ENCODE peak calls at places on chromosomes 13 and 19, in eight cellular contexts. One of them, this sample, is unnamed.

GRCh38 chr13:109945206-109945960 is 159.0 kb upstream of the IRS2 start:
- DNase-seq in cardiac fibroblast: peak
- DNase-seq in activated CD8-positive, alpha-beta T cell treated with anti-CD3 and anti-CD28 coated beads for 36 hours: no peak
- DNase-seq in Ammon's horn: no peak
- DNase-seq in stimulated activated CD4-positive, alpha-beta T cell treated with anti-CD3 and anti-CD28 coated beads, Interleukin-15, amount 100 ng/mL, for 1 hour: no peak
- DNase-seq in brain microvascular endothelial cell: peak
- DNase-seq in stimulated activated naive CD4-positive, alpha-beta T cell: no peak
- DNase-seq in right atrium auricular region: no peak
- DNase-seq in this sample: peak

GRCh38 chr13:50123862-50124535 is 108.8 kb downstream of the KCNRG start:
- DNase-seq in right atrium auricular region: peak
- DNase-seq in Ammon's horn: peak
- DNase-seq in brain microvascular endothelial cell: peak
- DNase-seq in cardiac fibroblast: peak
- DNase-seq in stimulated activated CD4-positive, alpha-beta T cell treated with anti-CD3 and anti-CD28 coated beads, Interleukin-15, amount 100 ng/mL, for 1 hour: peak
- DNase-seq in activated CD8-positive, alpha-beta T cell treated with anti-CD3 and anti-CD28 coated beads for 36 hours: peak
- DNase-seq in stimulated activated naive CD4-positive, alpha-beta T cell: peak
- DNase-seq in this sample: peak

GRCh38 chr19:10769533-10770491 is 51.9 kb downstream of the DNM2 start:
- DNase-seq in Ammon's horn: peak
- DNase-seq in stimulated activated naive CD4-positive, alpha-beta T cell: peak
- DNase-seq in brain microvascular endothelial cell: no peak
- DNase-seq in activated CD8-positive, alpha-beta T cell treated with anti-CD3 and anti-CD28 coated beads for 36 hours: peak
- DNase-seq in stimulated activated CD4-positive, alpha-beta T cell treated with anti-CD3 and anti-CD28 coated beads, Interleukin-15, amount 100 ng/mL, for 1 hour: no peak
- DNase-seq in cardiac fibroblast: peak
- DNase-seq in right atrium auricular region: peak
- DNase-seq in this sample: no peak

GRCh38 chr13:20969182-20969581 is 66.6 kb upstream of the XPO4 start:
- DNase-seq in stimulated activated CD4-positive, alpha-beta T cell treated with anti-CD3 and anti-CD28 coated beads, Interleukin-15, amount 100 ng/mL, for 1 hour: no peak
- DNase-seq in cardiac fibroblast: no peak
- DNase-seq in stimulated activated naive CD4-positive, alpha-beta T cell: no peak
- DNase-seq in right atrium auricular region: no peak
- DNase-seq in activated CD8-positive, alpha-beta T cell treated with anti-CD3 and anti-CD28 coated beads for 36 hours: no peak
- DNase-seq in brain microvascular endothelial cell: peak
- DNase-seq in Ammon's horn: no peak
- DNase-seq in this sample: peak

GRCh38 chr13:113469582-113469981 is 16.3 kb upstream of the ADPRHL1 start:
- DNase-seq in activated CD8-positive, alpha-beta T cell treated with anti-CD3 and anti-CD28 coated beads for 36 hours: no peak
- DNase-seq in cardiac fibroblast: no peak
- DNase-seq in Ammon's horn: no peak
- DNase-seq in stimulated activated naive CD4-positive, alpha-beta T cell: no peak
- DNase-seq in brain microvascular endothelial cell: no peak
- DNase-seq in right atrium auricular region: no peak
- DNase-seq in stimulated activated CD4-positive, alpha-beta T cell treated with anti-CD3 and anti-CD28 coated beads, Interleukin-15, amount 100 ng/mL, for 1 hour: no peak
- DNase-seq in this sample: no peak

GRCh38 chr13:32211788-32212187 is 103.4 kb downstream of the ZAR1L start:
- DNase-seq in activated CD8-positive, alpha-beta T cell treated with anti-CD3 and anti-CD28 coated beads for 36 hours: no peak
- DNase-seq in right atrium auricular region: no peak
- DNase-seq in stimulated activated CD4-positive, alpha-beta T cell treated with anti-CD3 and anti-CD28 coated beads, Interleukin-15, amount 100 ng/mL, for 1 hour: no peak
- DNase-seq in Ammon's horn: no peak
- DNase-seq in brain microvascular endothelial cell: peak
- DNase-seq in stimulated activated naive CD4-positive, alpha-beta T cell: no peak
- DNase-seq in cardiac fibroblast: peak
- DNase-seq in this sample: no peak

GRCh38 chr13:51818771-51819511 is 15.0 kb upstream of the DHRS12 start:
- DNase-seq in stimulated activated naive CD4-positive, alpha-beta T cell: peak
- DNase-seq in activated CD8-positive, alpha-beta T cell treated with anti-CD3 and anti-CD28 coated beads for 36 hours: peak
- DNase-seq in Ammon's horn: peak
- DNase-seq in right atrium auricular region: no peak
- DNase-seq in brain microvascular endothelial cell: no peak
- DNase-seq in stimulated activated CD4-positive, alpha-beta T cell treated with anti-CD3 and anti-CD28 coated beads, Interleukin-15, amount 100 ng/mL, for 1 hour: peak
- DNase-seq in cardiac fibroblast: peak
- DNase-seq in this sample: no peak

GRCh38 chr13:30165071-30165470 is 142.3 kb downstream of the KATNAL1 start:
- DNase-seq in cardiac fibroblast: no peak
- DNase-seq in brain microvascular endothelial cell: no peak
- DNase-seq in right atrium auricular region: no peak
- DNase-seq in stimulated activated CD4-positive, alpha-beta T cell treated with anti-CD3 and anti-CD28 coated beads, Interleukin-15, amount 100 ng/mL, for 1 hour: no peak
- DNase-seq in activated CD8-positive, alpha-beta T cell treated with anti-CD3 and anti-CD28 coated beads for 36 hours: no peak
- DNase-seq in Ammon's horn: no peak
- DNase-seq in stimulated activated naive CD4-positive, alpha-beta T cell: no peak
- DNase-seq in this sample: no peak

GRCh38 chr19:11729586-11729985 is 9.2 kb downstream of the ZNF823 start:
- DNase-seq in cardiac fibroblast: no peak
- DNase-seq in Ammon's horn: no peak
- DNase-seq in brain microvascular endothelial cell: no peak
- DNase-seq in right atrium auricular region: no peak
- DNase-seq in stimulated activated CD4-positive, alpha-beta T cell treated with anti-CD3 and anti-CD28 coated beads, Interleukin-15, amount 100 ng/mL, for 1 hour: no peak
- DNase-seq in activated CD8-positive, alpha-beta T cell treated with anti-CD3 and anti-CD28 coated beads for 36 hours: no peak
- DNase-seq in stimulated activated naive CD4-positive, alpha-beta T cell: no peak
- DNase-seq in this sample: no peak

GRCh38 chr13:30159446-30159839 is 147.9 kb downstream of the KATNAL1 start:
- DNase-seq in brain microvascular endothelial cell: peak
- DNase-seq in cardiac fibroblast: peak
- DNase-seq in Ammon's horn: no peak
- DNase-seq in stimulated activated naive CD4-positive, alpha-beta T cell: no peak
- DNase-seq in stimulated activated CD4-positive, alpha-beta T cell treated with anti-CD3 and anti-CD28 coated beads, Interleukin-15, amount 100 ng/mL, for 1 hour: no peak
- DNase-seq in activated CD8-positive, alpha-beta T cell treated with anti-CD3 and anti-CD28 coated beads for 36 hours: peak
- DNase-seq in right atrium auricular region: no peak
- DNase-seq in this sample: peak

GRCh38 chr19:16661480-16662034 is 618 bp downstream of the TMEM38A start:
- DNase-seq in right atrium auricular region: peak
- DNase-seq in stimulated activated naive CD4-positive, alpha-beta T cell: peak
- DNase-seq in cardiac fibroblast: no peak
- DNase-seq in brain microvascular endothelial cell: no peak
- DNase-seq in Ammon's horn: peak
- DNase-seq in activated CD8-positive, alpha-beta T cell treated with anti-CD3 and anti-CD28 coated beads for 36 hours: peak
- DNase-seq in stimulated activated CD4-positive, alpha-beta T cell treated with anti-CD3 and anti-CD28 coated beads, Interleukin-15, amount 100 ng/mL, for 1 hour: no peak
- DNase-seq in this sample: no peak

GRCh38 chr13:28423010-28423409 is 71.9 kb downstream of the FLT1 start:
- DNase-seq in right atrium auricular region: no peak
- DNase-seq in activated CD8-positive, alpha-beta T cell treated with anti-CD3 and anti-CD28 coated beads for 36 hours: peak
- DNase-seq in cardiac fibroblast: no peak
- DNase-seq in Ammon's horn: peak
- DNase-seq in stimulated activated naive CD4-positive, alpha-beta T cell: no peak
- DNase-seq in brain microvascular endothelial cell: no peak
- DNase-seq in stimulated activated CD4-positive, alpha-beta T cell treated with anti-CD3 and anti-CD28 coated beads, Interleukin-15, amount 100 ng/mL, for 1 hour: no peak
- DNase-seq in this sample: no peak

GRCh38 chr19:18059297-18059696 is 27.4 kb downstream of the IL12RB1 start:
- DNase-seq in Ammon's horn: no peak
- DNase-seq in cardiac fibroblast: no peak
- DNase-seq in activated CD8-positive, alpha-beta T cell treated with anti-CD3 and anti-CD28 coated beads for 36 hours: peak
- DNase-seq in right atrium auricular region: no peak
- DNase-seq in brain microvascular endothelial cell: no peak
- DNase-seq in stimulated activated CD4-positive, alpha-beta T cell treated with anti-CD3 and anti-CD28 coated beads, Interleukin-15, amount 100 ng/mL, for 1 hour: no peak
- DNase-seq in stimulated activated naive CD4-positive, alpha-beta T cell: no peak
- DNase-seq in this sample: no peak

GRCh38 chr19:35123573-35123972 is 8.0 kb downstream of the FXYD3 start:
- DNase-seq in brain microvascular endothelial cell: no peak
- DNase-seq in right atrium auricular region: no peak
- DNase-seq in stimulated activated naive CD4-positive, alpha-beta T cell: no peak
- DNase-seq in cardiac fibroblast: no peak
- DNase-seq in activated CD8-positive, alpha-beta T cell treated with anti-CD3 and anti-CD28 coated beads for 36 hours: no peak
- DNase-seq in Ammon's horn: no peak
- DNase-seq in stimulated activated CD4-positive, alpha-beta T cell treated with anti-CD3 and anti-CD28 coated beads, Interleukin-15, amount 100 ng/mL, for 1 hour: no peak
- DNase-seq in this sample: no peak

GRCh38 chr19:49657493-49658138 is 8.0 kb downstream of the IRF3 start:
- DNase-seq in stimulated activated naive CD4-positive, alpha-beta T cell: no peak
- DNase-seq in stimulated activated CD4-positive, alpha-beta T cell treated with anti-CD3 and anti-CD28 coated beads, Interleukin-15, amount 100 ng/mL, for 1 hour: no peak
- DNase-seq in activated CD8-positive, alpha-beta T cell treated with anti-CD3 and anti-CD28 coated beads for 36 hours: no peak
- DNase-seq in brain microvascular endothelial cell: no peak
- DNase-seq in right atrium auricular region: no peak
- DNase-seq in Ammon's horn: no peak
- DNase-seq in cardiac fibroblast: no peak
- DNase-seq in this sample: no peak